ENCODE peak calls at places on chromosome 3, in four cellular contexts. R is ovary, O is adrenal gland, L is stomach. P is an unnamed sample. For H3K36me3, the result is how much of the 10 kb centered on the place peaks cover.

GRCh38 chr3:47007001-47007400 is 27.5 kb downstream of the NBEAL2 start:
- DNase-seq in R (no peak), O (peak), L (no peak), P (no peak)

GRCh38 chr3:161274691-161275298 is 53.7 kb downstream of the NMD3 start:
- DNase-seq in R (no peak), O (no peak), L (no peak), P (peak)

GRCh38 chr3:25587526-25587925 is 77.2 kb downstream of the TOP2B start:
- DNase-seq in R (no peak), O (no peak), L (no peak), P (no peak)

GRCh38 chr3:635393-635792 is 438.8 kb downstream of the CHL1 start:
- DNase-seq in R (no peak), O (no peak), L (no peak), P (no peak)

GRCh38 chr3:81632659-81633058 is 128.8 kb downstream of the GBE1 start:
- DNase-seq in R (no peak), O (no peak), L (no peak), P (no peak)

GRCh38 chr3:127417709-127418559 is 130.1 kb upstream of the PRR20G start:
- DNase-seq in R (no peak), O (no peak), L (no peak), P (no peak)

GRCh38 chr3:62677926-62678325 is 197.3 kb downstream of the CADPS start:
- DNase-seq in R (no peak), O (no peak), L (no peak), P (no peak)

GRCh38 chr3:87691109-87691508 is 367.7 kb downstream of the CGGBP1 start:
- DNase-seq in R (no peak), O (no peak), L (no peak), P (no peak)

GRCh38 chr3:45760878-45761711 is 35.2 kb downstream of the SLC6A20 start:
- DNase-seq in R (peak), O (peak), L (peak), P (peak)

GRCh38 chr3:11240496-11240895 is 31.7 kb upstream of the ATG7 start:
- DNase-seq in R (no peak), O (no peak), L (no peak), P (no peak)

GRCh38 chr3:125057186-125057850 is 1.5 kb upstream of the HEG1 start:
- DNase-seq in R (no peak), O (peak), L (no peak), P (no peak)

GRCh38 chr3:20563985-20564384 is 378.0 kb upstream of the SGO1 start:
- DNase-seq in R (no peak), O (no peak), L (no peak), P (no peak)

GRCh38 chr3:42502429-42503250 is at the start of gene VIPR1:
- DNase-seq in R (no peak), O (peak), L (peak), P (peak)

GRCh38 chr3:170707899-170708298 is 122.0 kb upstream of the SLC7A14 start:
- DNase-seq in R (no peak), O (no peak), L (no peak), P (no peak)

GRCh38 chr3:37053337-37053736 is 60.0 kb downstream of the MLH1 start:
- DNase-seq in R (no peak), O (peak), L (no peak), P (no peak)

GRCh38 chr3:175273573-175273972 is 414.4 kb downstream of the NAALADL2 start:
- DNase-seq in R (no peak), O (no peak), L (no peak), P (no peak)

GRCh38 chr3:175266993-175267960 is 408.1 kb downstream of the NAALADL2 start:
- DNase-seq in R (no peak), O (no peak), L (no peak), P (no peak)

GRCh38 chr3:175266478-175266877 is 407.3 kb downstream of the NAALADL2 start:
- DNase-seq in R (no peak), O (no peak), L (no peak), P (no peak)

GRCh38 chr3:175270199-175270837 is 411.2 kb downstream of the NAALADL2 start:
- DNase-seq in R (no peak), O (no peak), L (no peak), P (no peak)

DNA sequence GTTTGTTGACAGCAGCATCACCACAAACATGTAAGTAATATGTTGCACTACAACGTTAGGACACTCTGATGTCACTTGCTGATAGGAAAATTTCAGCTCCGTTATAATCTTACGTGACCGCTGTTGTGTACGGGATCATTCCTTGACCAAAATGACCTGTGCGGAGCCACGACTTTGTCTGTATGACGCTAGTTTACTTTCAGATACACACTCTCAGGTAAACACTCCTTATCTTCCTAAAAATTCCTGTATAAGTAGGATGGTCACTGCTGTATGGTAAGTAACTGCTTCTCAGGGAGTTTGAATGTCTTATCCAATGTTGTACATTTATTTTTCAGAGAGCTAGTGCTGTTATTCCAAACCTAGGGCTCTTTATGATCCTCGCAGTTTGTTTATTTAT is 410.3 kb downstream of the NAALADL2 start:
- DNase-seq in R (no peak), O (no peak), L (no peak), P (no peak)
- H3K4me3 ChIP-seq in R (no peak), O (no peak), L (no peak), P (no peak)

DNA sequence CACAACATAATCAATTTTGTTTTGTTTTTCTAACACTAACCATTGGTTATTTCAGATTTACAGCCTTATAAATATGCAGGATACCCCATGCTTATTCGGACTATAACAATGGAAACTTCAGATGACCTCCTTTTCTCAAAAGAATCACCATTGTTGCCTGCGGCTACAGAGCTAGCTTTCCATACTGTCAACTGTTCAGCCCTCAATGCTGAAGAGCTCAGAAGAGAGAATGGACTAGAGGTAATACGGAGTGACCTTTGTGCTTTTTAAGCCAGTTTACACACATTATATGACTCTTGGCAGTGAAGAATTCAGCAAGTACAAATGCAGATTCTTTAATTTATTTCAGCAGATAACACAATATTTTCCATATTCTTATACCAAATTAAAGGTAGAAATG is 81.8 kb downstream of the DNAJC13 start:
- DNase-seq in R (no peak), O (no peak), L (no peak), P (no peak)
- H3K36me3 ChIP-seq in R (under half), O (under half), L (half or more), P (under half)

GRCh38 chr3:172751188-172751571 is 654 bp downstream of the ECT2 start:
- DNase-seq in R (no peak), O (no peak), L (no peak), P (peak)

GRCh38 chr3:172752651-172753050 is 2.1 kb downstream of the ECT2 start:
- DNase-seq in R (no peak), O (no peak), L (no peak), P (no peak)

GRCh38 chr3:172750368-172751187 is at the start of gene ECT2:
- DNase-seq in R (peak), O (peak), L (peak), P (peak)

GRCh38 chr3:172749201-172749965 is 1.1 kb upstream of the ECT2 start:
- DNase-seq in R (peak), O (no peak), L (peak), P (no peak)

DNA sequence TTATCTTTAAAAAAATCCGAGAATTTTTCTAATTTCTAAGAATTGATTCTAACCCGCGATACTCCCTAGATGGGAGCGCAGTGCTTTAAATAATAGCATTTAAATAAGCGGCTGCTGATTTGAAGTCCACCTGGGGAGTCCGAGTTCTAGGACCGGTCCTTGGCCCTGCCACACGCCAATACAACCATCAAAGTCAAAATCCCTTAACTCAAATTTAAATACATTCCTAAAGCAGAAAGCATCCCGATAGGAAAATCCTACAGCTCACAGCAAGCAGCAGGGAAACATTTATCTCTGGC is 508 bp upstream of the ECT2 start:
- DNase-seq in R (no peak), O (no peak), L (no peak), P (no peak)
- TF ChIP-seq POLR2A in R (no peak), O (no peak), L (no peak), P (no peak)

DNA sequence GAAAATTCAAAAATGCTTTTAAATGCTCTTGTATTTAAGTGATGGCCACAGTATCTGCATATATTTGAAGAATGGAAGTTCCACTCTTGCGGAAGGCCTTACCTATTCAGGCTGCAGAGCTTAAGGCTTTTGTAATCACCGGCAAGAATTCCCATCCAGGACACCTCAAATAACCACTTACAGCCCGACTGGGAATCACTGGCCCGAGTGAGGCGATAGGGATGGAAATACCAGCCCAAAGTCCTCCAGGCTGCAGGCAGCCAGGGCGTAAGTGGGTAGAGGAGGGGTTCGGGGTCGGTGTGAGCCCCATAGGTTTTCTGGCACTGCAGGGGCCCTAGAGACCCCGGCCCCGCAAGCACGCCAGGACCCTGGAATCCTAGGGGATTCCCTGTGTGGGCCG is 9.5 kb downstream of the CMTM7 start:
- DNase-seq in R (no peak), O (no peak), L (no peak), P (no peak)
- H3K4me3 ChIP-seq in R (peak), O (peak), L (peak), P (peak)

DNA sequence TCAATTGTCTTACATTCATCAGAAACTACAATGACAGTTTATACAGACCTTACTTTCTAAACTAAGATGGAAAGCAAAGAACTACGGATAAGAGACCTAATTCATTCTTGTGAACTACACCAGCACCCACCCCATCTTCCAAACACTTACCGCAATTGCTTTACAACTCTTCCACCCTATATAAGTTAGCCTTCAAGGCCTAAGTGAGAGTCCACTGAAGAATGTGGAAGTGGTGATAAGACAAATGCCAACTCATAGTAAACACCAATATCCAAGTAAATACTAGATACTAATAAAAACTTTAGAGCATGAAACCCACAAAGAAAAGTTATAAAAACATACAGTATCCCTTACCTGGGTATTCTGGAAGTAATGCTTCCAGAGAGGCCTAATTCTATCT is 13.6 kb downstream of the ARF4 start:
- DNase-seq in R (no peak), O (no peak), L (no peak), P (no peak)
- H3K36me3 ChIP-seq in R (under half), O (under half), L (under half), P (under half)

DNA sequence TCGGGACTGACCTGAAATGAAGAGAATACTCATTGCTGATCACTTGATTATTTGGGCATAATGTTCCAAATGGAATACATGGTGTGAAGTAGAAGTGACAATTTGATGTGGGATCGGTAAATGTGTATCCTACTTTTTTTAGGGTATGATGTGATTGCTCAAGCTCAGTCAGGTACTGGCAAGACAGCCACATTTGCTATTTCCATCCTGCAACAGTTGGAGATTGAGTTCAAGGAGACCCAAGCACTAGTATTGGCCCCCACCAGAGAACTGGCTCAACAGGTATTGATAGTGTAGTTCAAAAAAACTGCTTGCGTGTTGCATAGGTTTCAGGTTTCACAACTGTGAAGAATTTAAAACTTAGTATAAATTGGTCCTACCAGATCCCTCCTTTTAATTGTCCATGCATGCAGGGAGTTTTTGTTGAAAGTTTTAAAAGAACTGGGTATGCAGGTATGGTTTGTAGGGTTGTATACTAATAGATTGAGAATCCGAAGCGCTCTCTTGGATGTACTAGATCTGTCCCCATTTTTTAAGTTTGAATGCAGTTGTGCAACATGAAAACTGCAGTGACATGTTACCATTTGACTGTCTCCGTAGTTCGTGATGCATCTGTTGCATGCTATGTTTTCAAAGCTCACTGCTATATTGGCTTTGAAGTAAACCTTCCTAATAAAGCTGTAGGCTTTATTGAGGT is 1.6 kb downstream of the EIF4A2 start:
- DNase-seq in R (no peak), O (no peak), L (no peak), P (no peak)
- TF ChIP-seq POLR2A in R (no peak), O (no peak), L (no peak), P (no peak)